ENCODE peak calls at places on chromosomes 7 and 10, in four cellular contexts. U is lung microvascular endothelial cell; E is activated naive CD4-positive, alpha-beta T cell treated with anti-CD3 and anti-CD28 coated beads, Interleukin-2, amount 50 U/mL, for 16 hours; H is RCC 7860. V is an unnamed sample.

GRCh38 chr10:26448292-26448691 is 10.2 kb downstream of the APBB1IP start:
- DNase-seq in E (no peak), U (no peak), H (no peak), V (no peak)

GRCh38 chr10:96512524-96512991 is 1.2 kb downstream of the TLL2 start:
- DNase-seq in E (no peak), H (no peak), U (peak; percentile 12), V (peak; percentile 79)

GRCh38 chr7:24199978-24200377 is 84.0 kb upstream of the NPY start:
- DNase-seq in U (no peak), E (no peak), H (no peak), V (no peak)

GRCh38 chr7:41163991-41164390 is 538.9 kb downstream of the INHBA start:
- DNase-seq in E (no peak), U (no peak), H (no peak), V (no peak)

GRCh38 chr10:44388641-44389040 is 3.7 kb upstream of the CXCL12 start:
- DNase-seq in U (no peak), E (no peak), H (no peak), V (no peak)

GRCh38 chr7:11319491-11320274 is 346.0 kb downstream of the PHF14 start:
- DNase-seq in U (no peak), E (no peak), H (no peak), V (no peak)

GRCh38 chr10:129339191-129339590 is 127.8 kb upstream of the MGMT start:
- DNase-seq in E (no peak), H (no peak), U (no peak), V (peak; percentile 74)

GRCh38 chr10:48215983-48216505 is 58.5 kb downstream of the FRMPD2 start:
- DNase-seq in E (no peak), H (no peak), U (no peak), V (peak; percentile 77)

GRCh38 chr7:81721428-81721827 is 48.4 kb downstream of the HGF start:
- DNase-seq in E (no peak), H (no peak), U (no peak), V (no peak)

GRCh38 chr10:94115725-94116124 is 122.0 kb downstream of the PLCE1 start:
- DNase-seq in E (no peak), U (no peak), H (peak; percentile 91), V (no peak)

GRCh38 chr10:641149-642010 is 48.1 kb downstream of the DIP2C start:
- DNase-seq in E (no peak), U (no peak), H (no peak), V (no peak)

GRCh38 chr7:20601121-20601520 is 14.3 kb upstream of the ABCB5 start:
- DNase-seq in U (no peak), E (no peak), H (no peak), V (no peak)

GRCh38 chr7:116834815-116835533 is 27.4 kb upstream of the CAPZA2 start:
- DNase-seq in H (peak; percentile 56), E (no peak), U (no peak), V (no peak)

GRCh38 chr7:6258440-6259182 is 13.8 kb downstream of the CYTH3 start:
- DNase-seq in U (peak; percentile 57), H (no peak), E (no peak), V (no peak)

GRCh38 chr10:83564889-83565588 is 574.3 kb upstream of the GHITM start:
- DNase-seq in H (no peak), U (no peak), E (no peak), V (no peak)

GRCh38 chr7:70000747-70001348 is 402.6 kb downstream of the AUTS2 start:
- DNase-seq in H (no peak), U (no peak), E (no peak), V (no peak)

GRCh38 chr7:87628780-87629569 is 777 bp downstream of the RUNDC3B start:
- DNase-seq in H (no peak), E (peak; percentile 21), U (no peak), V (no peak)

GRCh38 chr10:71211053-71211452 is 1.3 kb upstream of the UNC5B start:
- DNase-seq in U (no peak), H (no peak), E (no peak), V (no peak)

GRCh38 chr10:22427890-22428571 is 82.7 kb downstream of the SPAG6 start:
- DNase-seq in H (peak; percentile 64), E (no peak), U (peak; percentile 24), V (no peak)

GRCh38 chr7:25849361-25850184 is 302.4 kb upstream of the NFE2L3 start:
- DNase-seq in E (no peak), U (peak; percentile 70), H (peak; percentile 92), V (no peak)

GRCh38 chr7:41316410-41316809 is 386.5 kb downstream of the INHBA start:
- DNase-seq in U (no peak), E (no peak), H (no peak), V (no peak)

GRCh38 chr7:129169171-129169643 is 19.2 kb upstream of the SMO start:
- DNase-seq in H (no peak), E (peak; percentile 58), U (peak; percentile 47), V (no peak)

GRCh38 chr10:48638158-48638557 is 33.3 kb upstream of the ARHGAP22 start:
- DNase-seq in U (no peak), E (no peak), H (no peak), V (no peak)

GRCh38 chr7:131007439-131008330 is 273.7 kb upstream of the KLF14 start:
- DNase-seq in E (peak; percentile 57), H (peak; percentile 82), U (peak; percentile 18), V (no peak)

GRCh38 chr10:4561301-4561700 is 264.7 kb upstream of the AKR1E2 start:
- DNase-seq in E (no peak), U (no peak), H (no peak), V (no peak)

GRCh38 chr7:46229409-46229808 is 308.3 kb upstream of the IGFBP3 start:
- DNase-seq in U (no peak), H (peak; percentile 93), E (no peak), V (peak; percentile 74)

GRCh38 chr7:36658603-36659516 is 65.4 kb downstream of the AOAH start:
- DNase-seq in H (peak; percentile 98), E (no peak), U (peak; percentile 98), V (peak; percentile 90)